ENCODE peak calls at places on chromosomes 4 and X, in six cellular contexts. One of them, this sample, is unnamed.

GRCh38 chr4:159455675-159456235 is 352.9 kb downstream of the RAPGEF2 start:
- DNase-seq in mesenchymal stem cell: peak; percentile 64
- DNase-seq in dorsolateral prefrontal cortex: no peak
- DNase-seq in endothelial cell of umbilical vein: peak; percentile 63
- DNase-seq in heart left ventricle: no peak
- DNase-seq in CD8-positive, alpha-beta T cell: no peak
- DNase-seq in this sample: no peak

GRCh38 chrX:77014655-77015377 is 432.4 kb upstream of the FGF16 start:
- DNase-seq in CD8-positive, alpha-beta T cell: no peak
- DNase-seq in endothelial cell of umbilical vein: no peak
- DNase-seq in dorsolateral prefrontal cortex: peak; percentile 49
- DNase-seq in mesenchymal stem cell: no peak
- DNase-seq in heart left ventricle: no peak
- DNase-seq in this sample: no peak

GRCh38 chr4:2249526-2249991 is 7.6 kb upstream of the HAUS3 start:
- DNase-seq in heart left ventricle: peak; percentile 50
- DNase-seq in CD8-positive, alpha-beta T cell: no peak
- DNase-seq in mesenchymal stem cell: no peak
- DNase-seq in dorsolateral prefrontal cortex: peak; percentile 18
- DNase-seq in endothelial cell of umbilical vein: no peak
- DNase-seq in this sample: no peak

GRCh38 chr4:122666527-122667245 is 45.8 kb upstream of the IL21 start:
- DNase-seq in endothelial cell of umbilical vein: peak; percentile 71
- DNase-seq in heart left ventricle: no peak
- DNase-seq in dorsolateral prefrontal cortex: no peak
- DNase-seq in mesenchymal stem cell: peak; percentile 91
- DNase-seq in CD8-positive, alpha-beta T cell: no peak
- DNase-seq in this sample: peak; percentile 7

GRCh38 chr4:70703695-70704332 is 15.5 kb downstream of the UTP3 start:
- DNase-seq in endothelial cell of umbilical vein: peak; percentile 67
- DNase-seq in heart left ventricle: no peak
- DNase-seq in dorsolateral prefrontal cortex: no peak
- DNase-seq in mesenchymal stem cell: peak; percentile 51
- DNase-seq in CD8-positive, alpha-beta T cell: no peak
- DNase-seq in this sample: no peak

GRCh38 chr4:31045151-31045550 is 325.0 kb downstream of the PCDH7 start:
- DNase-seq in CD8-positive, alpha-beta T cell: no peak
- DNase-seq in endothelial cell of umbilical vein: peak; percentile 4
- DNase-seq in mesenchymal stem cell: no peak
- DNase-seq in heart left ventricle: no peak
- DNase-seq in dorsolateral prefrontal cortex: no peak
- DNase-seq in this sample: no peak

GRCh38 chrX:101550362-101550761 is at the start of gene ARMCX1:
- DNase-seq in heart left ventricle: peak; percentile 79
- DNase-seq in endothelial cell of umbilical vein: peak; percentile 87
- DNase-seq in dorsolateral prefrontal cortex: peak; percentile 78
- DNase-seq in CD8-positive, alpha-beta T cell: peak; percentile 13
- DNase-seq in mesenchymal stem cell: peak; percentile 86
- DNase-seq in this sample: peak; percentile 26

GRCh38 chr4:54165438-54165837 is 63.7 kb upstream of the PDGFRA start:
- DNase-seq in dorsolateral prefrontal cortex: no peak
- DNase-seq in endothelial cell of umbilical vein: no peak
- DNase-seq in heart left ventricle: no peak
- DNase-seq in mesenchymal stem cell: peak; percentile 85
- DNase-seq in CD8-positive, alpha-beta T cell: no peak
- DNase-seq in this sample: no peak

GRCh38 chr4:83603130-83603529 is 67.2 kb downstream of the GPAT3 start:
- DNase-seq in endothelial cell of umbilical vein: no peak
- DNase-seq in dorsolateral prefrontal cortex: no peak
- DNase-seq in heart left ventricle: no peak
- DNase-seq in mesenchymal stem cell: no peak
- DNase-seq in CD8-positive, alpha-beta T cell: no peak
- DNase-seq in this sample: no peak

GRCh38 chrX:123740006-123740405 is 7.2 kb upstream of the THOC2 start:
- DNase-seq in dorsolateral prefrontal cortex: no peak
- DNase-seq in mesenchymal stem cell: no peak
- DNase-seq in heart left ventricle: no peak
- DNase-seq in endothelial cell of umbilical vein: no peak
- DNase-seq in CD8-positive, alpha-beta T cell: no peak
- DNase-seq in this sample: no peak

GRCh38 chr4:134634301-134634700 is 432.7 kb upstream of the PABPC4L start:
- DNase-seq in endothelial cell of umbilical vein: no peak
- DNase-seq in CD8-positive, alpha-beta T cell: no peak
- DNase-seq in mesenchymal stem cell: no peak
- DNase-seq in dorsolateral prefrontal cortex: no peak
- DNase-seq in heart left ventricle: no peak
- DNase-seq in this sample: no peak

GRCh38 chr4:71230258-71230594 is 108.6 kb upstream of the SLC4A4 start:
- DNase-seq in heart left ventricle: no peak
- DNase-seq in dorsolateral prefrontal cortex: no peak
- DNase-seq in endothelial cell of umbilical vein: no peak
- DNase-seq in CD8-positive, alpha-beta T cell: no peak
- DNase-seq in mesenchymal stem cell: peak; percentile 21
- DNase-seq in this sample: no peak

GRCh38 chrX:40854242-40854641 is 118.9 kb upstream of the MED14 start:
- DNase-seq in CD8-positive, alpha-beta T cell: no peak
- DNase-seq in endothelial cell of umbilical vein: no peak
- DNase-seq in heart left ventricle: no peak
- DNase-seq in dorsolateral prefrontal cortex: no peak
- DNase-seq in mesenchymal stem cell: no peak
- DNase-seq in this sample: no peak

GRCh38 chr4:146852365-146852764 is 93.3 kb downstream of the TTC29 start:
- DNase-seq in dorsolateral prefrontal cortex: peak; percentile 36
- DNase-seq in mesenchymal stem cell: no peak
- DNase-seq in heart left ventricle: no peak
- DNase-seq in endothelial cell of umbilical vein: no peak
- DNase-seq in CD8-positive, alpha-beta T cell: no peak
- DNase-seq in this sample: no peak

GRCh38 chrX:134171661-134172587 is 65.1 kb upstream of the CCDC160 start:
- DNase-seq in heart left ventricle: peak; percentile 62
- DNase-seq in endothelial cell of umbilical vein: peak; percentile 4
- DNase-seq in mesenchymal stem cell: peak; percentile 6
- DNase-seq in dorsolateral prefrontal cortex: no peak
- DNase-seq in CD8-positive, alpha-beta T cell: peak; percentile 10
- DNase-seq in this sample: no peak

GRCh38 chr4:184392748-184393334 is 81.5 kb downstream of the IRF2 start:
- DNase-seq in mesenchymal stem cell: no peak
- DNase-seq in endothelial cell of umbilical vein: no peak
- DNase-seq in dorsolateral prefrontal cortex: no peak
- DNase-seq in CD8-positive, alpha-beta T cell: no peak
- DNase-seq in heart left ventricle: no peak
- DNase-seq in this sample: no peak

GRCh38 chr4:177008836-177009501 is 216.2 kb upstream of the VEGFC start:
- DNase-seq in CD8-positive, alpha-beta T cell: no peak
- DNase-seq in endothelial cell of umbilical vein: no peak
- DNase-seq in dorsolateral prefrontal cortex: no peak
- DNase-seq in mesenchymal stem cell: no peak
- DNase-seq in heart left ventricle: no peak
- DNase-seq in this sample: no peak

GRCh38 chr4:93771640-93772411 is 56.7 kb upstream of the ATOH1 start:
- DNase-seq in CD8-positive, alpha-beta T cell: no peak
- DNase-seq in endothelial cell of umbilical vein: no peak
- DNase-seq in mesenchymal stem cell: no peak
- DNase-seq in heart left ventricle: no peak
- DNase-seq in dorsolateral prefrontal cortex: no peak
- DNase-seq in this sample: no peak

GRCh38 chr4:109007976-109008375 is 245.1 kb upstream of the ETNPPL start:
- DNase-seq in dorsolateral prefrontal cortex: no peak
- DNase-seq in endothelial cell of umbilical vein: no peak
- DNase-seq in mesenchymal stem cell: no peak
- DNase-seq in CD8-positive, alpha-beta T cell: no peak
- DNase-seq in heart left ventricle: no peak
- DNase-seq in this sample: no peak

GRCh38 chr4:88880501-88881226 is 176.3 kb downstream of the FAM13A start:
- DNase-seq in endothelial cell of umbilical vein: no peak
- DNase-seq in mesenchymal stem cell: no peak
- DNase-seq in CD8-positive, alpha-beta T cell: no peak
- DNase-seq in heart left ventricle: no peak
- DNase-seq in dorsolateral prefrontal cortex: no peak
- DNase-seq in this sample: no peak

GRCh38 chr4:123671633-123672404 is 275.2 kb downstream of the SPRY1 start:
- DNase-seq in CD8-positive, alpha-beta T cell: no peak
- DNase-seq in mesenchymal stem cell: no peak
- DNase-seq in endothelial cell of umbilical vein: no peak
- DNase-seq in heart left ventricle: no peak
- DNase-seq in dorsolateral prefrontal cortex: no peak
- DNase-seq in this sample: no peak

GRCh38 chr4:127145001-127145400 is 487.8 kb upstream of the INTU start:
- DNase-seq in CD8-positive, alpha-beta T cell: no peak
- DNase-seq in mesenchymal stem cell: no peak
- DNase-seq in heart left ventricle: no peak
- DNase-seq in dorsolateral prefrontal cortex: no peak
- DNase-seq in endothelial cell of umbilical vein: no peak
- DNase-seq in this sample: no peak

GRCh38 chr4:110614981-110615365 is 7.9 kb downstream of the PITX2 start:
- DNase-seq in endothelial cell of umbilical vein: no peak
- DNase-seq in heart left ventricle: no peak
- DNase-seq in mesenchymal stem cell: peak; percentile 62
- DNase-seq in CD8-positive, alpha-beta T cell: no peak
- DNase-seq in dorsolateral prefrontal cortex: no peak
- DNase-seq in this sample: no peak
- H3K4me3 ChIP-seq in endothelial cell of umbilical vein: no peak overlapping the region
- H3K4me3 ChIP-seq in heart left ventricle: no peak overlapping the region
- H3K4me3 ChIP-seq in mesenchymal stem cell: no peak overlapping the region
- H3K4me3 ChIP-seq in CD8-positive, alpha-beta T cell: no peak overlapping the region
- H3K4me3 ChIP-seq in dorsolateral prefrontal cortex: no peak overlapping the region
- H3K4me3 ChIP-seq in this sample: no peak overlapping the region

GRCh38 chr4:187184513-187184912 is 460.9 kb upstream of the FAT1 start:
- DNase-seq in mesenchymal stem cell: no peak
- DNase-seq in endothelial cell of umbilical vein: no peak
- DNase-seq in heart left ventricle: no peak
- DNase-seq in CD8-positive, alpha-beta T cell: no peak
- DNase-seq in dorsolateral prefrontal cortex: no peak
- DNase-seq in this sample: no peak
- H3K27me3 ChIP-seq in mesenchymal stem cell: no peaks in the 10 kb centered on the region
- H3K27me3 ChIP-seq in endothelial cell of umbilical vein: no peaks in the 10 kb centered on the region
- H3K27me3 ChIP-seq in heart left ventricle: no peaks in the 10 kb centered on the region
- H3K27me3 ChIP-seq in CD8-positive, alpha-beta T cell: no peaks in the 10 kb centered on the region
- H3K27me3 ChIP-seq in dorsolateral prefrontal cortex: no peaks in the 10 kb centered on the region
- H3K27me3 ChIP-seq in this sample: no peaks in the 10 kb centered on the region

DNA sequence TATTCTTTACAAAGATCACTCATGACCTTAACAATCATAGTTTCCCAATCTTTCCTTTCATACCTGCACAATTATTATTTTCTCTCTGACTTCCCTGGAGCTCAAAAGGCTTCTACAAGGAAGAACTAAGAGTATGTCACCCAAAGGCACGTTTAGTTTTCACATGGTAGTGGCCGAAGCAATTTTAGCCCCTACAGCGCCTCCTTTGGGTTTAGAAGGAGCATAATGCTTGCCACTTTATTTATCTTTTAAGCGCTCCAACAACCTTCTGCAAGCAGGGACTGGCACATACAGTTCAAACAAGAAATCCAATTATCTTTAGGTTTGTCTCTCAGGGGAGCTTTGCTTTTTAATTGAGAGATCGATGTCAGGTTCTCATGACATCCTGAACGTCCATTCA is 42.0 kb upstream of the IGSF1 start:
- DNase-seq in heart left ventricle: no peak
- DNase-seq in dorsolateral prefrontal cortex: no peak
- DNase-seq in CD8-positive, alpha-beta T cell: no peak
- DNase-seq in mesenchymal stem cell: no peak
- DNase-seq in endothelial cell of umbilical vein: no peak
- DNase-seq in this sample: no peak
- H3K27ac ChIP-seq in heart left ventricle: no peak overlapping the region
- H3K27ac ChIP-seq in dorsolateral prefrontal cortex: no peak overlapping the region
- H3K27ac ChIP-seq in CD8-positive, alpha-beta T cell: no peak overlapping the region
- H3K27ac ChIP-seq in mesenchymal stem cell: no peak overlapping the region
- H3K27ac ChIP-seq in endothelial cell of umbilical vein: no peak overlapping the region
- H3K27ac ChIP-seq in this sample: no peak overlapping the region

GRCh38 chrX:140090800-140091275 is 125.5 kb upstream of the CXorf66 start:
- DNase-seq in mesenchymal stem cell: no peak
- DNase-seq in CD8-positive, alpha-beta T cell: no peak
- DNase-seq in endothelial cell of umbilical vein: no peak
- DNase-seq in heart left ventricle: no peak
- DNase-seq in dorsolateral prefrontal cortex: no peak
- DNase-seq in this sample: no peak
- H3K4me3 ChIP-seq in mesenchymal stem cell: peak overlapping the region; percentile 71
- H3K4me3 ChIP-seq in CD8-positive, alpha-beta T cell: no peak overlapping the region
- H3K4me3 ChIP-seq in endothelial cell of umbilical vein: no peak overlapping the region
- H3K4me3 ChIP-seq in heart left ventricle: peak overlapping the region; percentile 46
- H3K4me3 ChIP-seq in dorsolateral prefrontal cortex: peak overlapping the region; percentile 48
- H3K4me3 ChIP-seq in this sample: no peak overlapping the region

DNA sequence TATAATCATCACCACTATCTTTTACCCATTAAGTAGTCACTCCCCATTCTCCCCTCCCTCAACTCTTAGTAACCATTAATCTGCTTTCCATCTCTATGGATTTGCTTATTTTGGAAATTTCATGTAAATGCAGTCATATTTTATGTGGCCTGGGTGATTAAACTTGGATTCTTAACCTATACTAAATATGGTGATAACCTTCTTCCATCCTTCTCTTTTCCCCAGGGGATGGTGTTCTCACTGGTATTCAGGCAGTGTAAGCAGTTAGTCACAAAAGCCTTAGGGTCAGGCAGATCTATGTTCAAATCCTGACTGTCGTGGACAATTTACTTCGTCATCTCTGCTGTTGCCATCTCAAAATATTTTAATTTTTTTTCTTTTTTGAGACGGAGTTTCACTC is 29.6 kb downstream of the RAB40AL start:
- DNase-seq in mesenchymal stem cell: no peak
- DNase-seq in CD8-positive, alpha-beta T cell: no peak
- DNase-seq in endothelial cell of umbilical vein: no peak
- DNase-seq in dorsolateral prefrontal cortex: no peak
- DNase-seq in heart left ventricle: no peak
- DNase-seq in this sample: no peak
- H3K27me3 ChIP-seq in mesenchymal stem cell: peaks cover 6% of the 10 kb centered on the region
- H3K27me3 ChIP-seq in CD8-positive, alpha-beta T cell: no peaks in the 10 kb centered on the region
- H3K27me3 ChIP-seq in endothelial cell of umbilical vein: no peaks in the 10 kb centered on the region
- H3K27me3 ChIP-seq in dorsolateral prefrontal cortex: no peaks in the 10 kb centered on the region
- H3K27me3 ChIP-seq in heart left ventricle: no peaks in the 10 kb centered on the region
- H3K27me3 ChIP-seq in this sample: no peaks in the 10 kb centered on the region

GRCh38 chrX:49100704-49101628 is 21.3 kb upstream of the WDR45 start:
- DNase-seq in dorsolateral prefrontal cortex: peak; percentile 93
- DNase-seq in mesenchymal stem cell: peak; percentile 94
- DNase-seq in heart left ventricle: peak; percentile 93
- DNase-seq in CD8-positive, alpha-beta T cell: peak; percentile 86
- DNase-seq in endothelial cell of umbilical vein: peak; percentile 94
- DNase-seq in this sample: peak; percentile 85
- H3K27ac ChIP-seq in dorsolateral prefrontal cortex: peak overlapping the region; percentile 48
- H3K27ac ChIP-seq in mesenchymal stem cell: peak overlapping the region; percentile 79
- H3K27ac ChIP-seq in heart left ventricle: peak overlapping the region; percentile 81
- H3K27ac ChIP-seq in CD8-positive, alpha-beta T cell: peak overlapping the region; percentile 71
- H3K27ac ChIP-seq in endothelial cell of umbilical vein: no peak overlapping the region
- H3K27ac ChIP-seq in this sample: peak overlapping the region; percentile 80

GRCh38 chrX:42746606-42747005 is 31.4 kb downstream of the PPP1R2C start:
- DNase-seq in dorsolateral prefrontal cortex: no peak
- DNase-seq in mesenchymal stem cell: peak; percentile 59
- DNase-seq in endothelial cell of umbilical vein: peak; percentile 86
- DNase-seq in heart left ventricle: no peak
- DNase-seq in CD8-positive, alpha-beta T cell: no peak
- DNase-seq in this sample: no peak
- H3K4me3 ChIP-seq in dorsolateral prefrontal cortex: no peak overlapping the region
- H3K4me3 ChIP-seq in mesenchymal stem cell: no peak overlapping the region
- H3K4me3 ChIP-seq in endothelial cell of umbilical vein: no peak overlapping the region
- H3K4me3 ChIP-seq in heart left ventricle: no peak overlapping the region
- H3K4me3 ChIP-seq in CD8-positive, alpha-beta T cell: no peak overlapping the region
- H3K4me3 ChIP-seq in this sample: no peak overlapping the region